ENCODE peak calls at places on chromosomes 3 and 15, in eight cellular contexts. N, L, B, Q, O, M, T and G are unnamed samples.

GRCh38 chr3:194955546-194955945 is 269.9 kb downstream of the FAM43A start:
- DNase-seq in O (no peak), L (no peak), T (no peak), B (no peak), Q (no peak), N (no peak), M (no peak), G (no peak)

GRCh38 chr3:149585401-149585726 is 72.5 kb downstream of the WWTR1 start:
- DNase-seq in N (no peak), L (no peak), M (no peak), O (no peak), T (no peak), B (no peak), Q (no peak), G (no peak)

GRCh38 chr3:42696356-42697301 is 6.0 kb downstream of the HHATL start:
- DNase-seq in M (no peak), O (no peak), B (no peak), N (no peak), L (no peak), T (no peak), Q (no peak), G (no peak)

GRCh38 chr3:143000525-143000924 is 845 bp upstream of the U2SURP start:
- DNase-seq in T (peak; percentile 35), L (no peak), O (no peak), Q (peak; percentile 15), N (no peak), M (peak; percentile 32), B (no peak), G (no peak)

GRCh38 chr3:108907194-108907593 is 46.5 kb downstream of the GUCA1C start:
- DNase-seq in L (no peak), M (no peak), T (no peak), O (no peak), Q (no peak), B (no peak), N (no peak), G (no peak)

GRCh38 chr3:141796436-141797166 is 33.4 kb downstream of the GRK7 start:
- DNase-seq in Q (no peak), B (no peak), L (peak; percentile 30), M (peak; percentile 56), T (peak; percentile 16), O (no peak), N (no peak), G (no peak)

GRCh38 chr3:34185301-34185700 is 386.9 kb downstream of the PDCD6IP start:
- DNase-seq in M (no peak), T (no peak), L (no peak), N (no peak), O (no peak), B (no peak), Q (no peak), G (no peak)

GRCh38 chr3:65604863-65605526 is 433.7 kb downstream of the MAGI1 start:
- DNase-seq in O (no peak), N (no peak), Q (peak; percentile 66), B (no peak), L (no peak), M (peak; percentile 71), T (peak; percentile 64), G (no peak)

GRCh38 chr15:68608206-68608843 is 29.5 kb downstream of the CORO2B start:
- DNase-seq in O (no peak), N (no peak), M (peak; percentile 33), L (peak; percentile 77), Q (no peak), T (peak; percentile 97), B (peak; percentile 18), G (no peak)

GRCh38 chr15:81189583-81190283 is 6.9 kb upstream of the IL16 start:
- DNase-seq in M (peak; percentile 92), L (no peak), B (no peak), Q (peak; percentile 82), N (peak; percentile 99), T (peak; percentile 97), O (no peak), G (no peak)